ENCODE peak calls at places on chromosome 5, in ten cellular contexts. E is CD4-positive, alpha-beta memory T cell; B is IMR-90; A is heart right ventricle; O is transverse colon; G is Panc1; Y is astrocyte; P is OCI-LY7; Q is right cardiac atrium; T is left ventricle myocardium inferior. L is an unnamed sample.
A peak's percentile ranks its signal among the peaks of the same experiment; 100 is the strongest.

GRCh38 chr5:172564883-172565282 is 76.2 kb upstream of the NEURL1B start:
- DNase-seq in G (no peak), P (no peak), T (no peak), O (no peak), Q (no peak), A (no peak), E (no peak), Y (no peak), B (no peak), L (no peak)

GRCh38 chr5:156640751-156641241 is 209.3 kb upstream of the PPP1R2B start:
- DNase-seq in E (no peak), T (no peak), B (peak; percentile 44), O (no peak), Q (no peak), G (no peak), P (no peak), A (no peak), Y (peak; percentile 50), L (no peak)

GRCh38 chr5:67301285-67301904 is 104.8 kb upstream of the CD180 start:
- DNase-seq in T (peak; percentile 66), E (no peak), P (no peak), A (peak; percentile 42), G (peak; percentile 5), Q (peak; percentile 78), O (peak; percentile 55), B (peak; percentile 82), Y (peak; percentile 92), L (no peak)

GRCh38 chr5:39211773-39212172 is 7.6 kb downstream of the FYB1 start:
- DNase-seq in T (no peak), A (no peak), E (peak; percentile 63), G (no peak), O (no peak), P (no peak), B (no peak), Y (no peak), Q (no peak), L (no peak)

GRCh38 chr5:65172486-65173129 is 309.1 kb downstream of the ADAMTS6 start:
- DNase-seq in E (no peak), T (no peak), P (no peak), O (no peak), G (no peak), B (peak; percentile 87), Q (no peak), A (no peak), Y (peak; percentile 100), L (no peak)

GRCh38 chr5:143055596-143056330 is 285.6 kb downstream of the ARHGAP26 start:
- DNase-seq in Q (no peak), Y (peak; percentile 56), E (no peak), O (no peak), B (peak; percentile 57), T (no peak), G (no peak), P (no peak), A (no peak), L (no peak)

GRCh38 chr5:71828641-71829040 is 109.6 kb downstream of the CARTPT start:
- DNase-seq in Q (no peak), E (no peak), T (no peak), G (no peak), B (peak; percentile 71), P (no peak), Y (peak; percentile 10), A (no peak), O (no peak), L (no peak)

GRCh38 chr5:51484326-51484725 is 101.1 kb downstream of the ISL1 start:
- DNase-seq in P (no peak), A (no peak), B (no peak), T (no peak), Q (no peak), E (no peak), O (no peak), G (no peak), Y (no peak), L (no peak)

GRCh38 chr5:115543365-115543700 is 1.2 kb downstream of the FEM1C start:
- DNase-seq in B (no peak), Q (no peak), Y (no peak), E (no peak), P (no peak), O (peak; percentile 40), T (no peak), A (no peak), G (no peak), L (peak; percentile 3)

GRCh38 chr5:155512302-155512701 is 498.7 kb downstream of the KIF4B start:
- DNase-seq in G (no peak), Q (no peak), Y (no peak), E (no peak), T (no peak), A (no peak), P (no peak), B (no peak), O (no peak), L (no peak)

GRCh38 chr5:14148890-14149671 is 5.9 kb downstream of the TRIO start:
- DNase-seq in O (peak; percentile 32), G (no peak), B (no peak), Q (no peak), T (no peak), E (no peak), A (no peak), P (no peak), Y (no peak), L (no peak)

GRCh38 chr5:134003064-134003956 is 1.5 kb downstream of the VDAC1 start:
- DNase-seq in Q (no peak), O (no peak), B (no peak), P (no peak), T (no peak), E (no peak), G (no peak), A (no peak), Y (no peak), L (no peak)

GRCh38 chr5:149314571-149315111 is 30.7 kb upstream of the GRPEL2 start:
- DNase-seq in P (peak; percentile 19), Q (no peak), A (no peak), Y (no peak), O (no peak), G (no peak), T (no peak), E (no peak), B (no peak), L (no peak)

GRCh38 chr5:1220831-1221230 is 4.3 kb upstream of the SLC6A18 start:
- DNase-seq in G (no peak), T (no peak), Q (no peak), E (no peak), P (no peak), A (no peak), B (no peak), Y (no peak), O (no peak), L (no peak)

GRCh38 chr5:175889910-175890684 is 18.7 kb downstream of the CPLX2 start:
- DNase-seq in T (no peak), A (no peak), E (no peak), O (no peak), G (no peak), B (peak; percentile 17), Y (no peak), Q (no peak), P (no peak), L (peak; percentile 10)

GRCh38 chr5:170434953-170435605 is 45.9 kb upstream of the KCNMB1 start:
- DNase-seq in Q (peak; percentile 87), B (peak; percentile 37), Y (peak; percentile 4), A (peak; percentile 43), O (peak; percentile 43), G (peak; percentile 30), E (peak; percentile 35), P (peak; percentile 56), T (peak; percentile 68), L (peak; percentile 73)

GRCh38 chr5:66565878-66566277 is 30.3 kb upstream of the MAST4 start:
- DNase-seq in Y (no peak), G (no peak), E (no peak), A (no peak), B (no peak), T (no peak), P (peak; percentile 4), Q (no peak), O (no peak), L (no peak)

DNA sequence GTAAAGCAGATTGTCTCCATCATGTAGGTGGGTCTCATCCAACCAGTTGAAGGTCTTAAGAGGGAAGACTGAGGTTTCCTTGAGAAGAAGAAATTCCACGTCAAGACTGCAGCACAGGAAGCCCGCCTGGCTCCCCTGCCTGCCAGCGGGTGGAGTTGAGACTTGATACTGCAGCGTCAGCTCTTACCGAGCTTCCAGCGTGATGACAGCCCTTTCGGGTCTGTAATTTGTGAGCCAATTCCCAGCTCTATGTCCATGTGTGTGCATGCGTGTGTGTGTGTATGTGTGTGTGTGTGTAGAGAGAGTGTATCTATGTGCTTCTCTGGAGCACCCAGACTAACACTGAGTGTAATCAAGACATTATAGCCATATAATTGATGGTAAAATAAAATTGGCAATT is 379.7 kb upstream of the IRX2 start:
- DNase-seq in T (no peak), Y (no peak), B (no peak), E (no peak), Q (no peak), A (no peak), G (no peak), P (no peak), O (no peak), L (no peak)
- H3K9me3 ChIP-seq in T (no peaks in the 10 kb centered on the region), Y (no peaks in the 10 kb centered on the region), B (peaks cover 39% of the 10 kb centered on the region), E (peaks cover 3% of the 10 kb centered on the region), Q (peaks cover 2% of the 10 kb centered on the region), A (no peaks in the 10 kb centered on the region), G (no peaks in the 10 kb centered on the region), P (no peaks in the 10 kb centered on the region), O (no peaks in the 10 kb centered on the region), L (no peaks in the 10 kb centered on the region)

GRCh38 chr5:132389051-132389331 is 19.5 kb downstream of the SLC22A5 start:
- DNase-seq in Y (no peak), A (no peak), G (no peak), Q (no peak), O (no peak), B (no peak), E (no peak), T (no peak), P (no peak), L (no peak)
- H3K4me1 ChIP-seq in Y (peaks cover 43% of the 10 kb centered on the region), A (peaks cover 40% of the 10 kb centered on the region), G (peaks cover 40% of the 10 kb centered on the region), Q (peaks cover 10% of the 10 kb centered on the region), O (peaks cover 29% of the 10 kb centered on the region), B (peaks cover 33% of the 10 kb centered on the region), E (peaks cover 37% of the 10 kb centered on the region), T (peaks cover 68% of the 10 kb centered on the region), P (peaks cover 19% of the 10 kb centered on the region), L (peaks cover 29% of the 10 kb centered on the region)

GRCh38 chr5:36013182-36013581 is 22.0 kb upstream of the UGT3A1 start:
- DNase-seq in A (no peak), G (no peak), Q (no peak), T (no peak), B (no peak), O (no peak), E (no peak), Y (no peak), P (no peak), L (no peak)
- H3K9me3 ChIP-seq in A (peaks cover 35% of the 10 kb centered on the region), G (no peaks in the 10 kb centered on the region), Q (peaks cover 8% of the 10 kb centered on the region), T (peaks cover 52% of the 10 kb centered on the region), B (no peaks in the 10 kb centered on the region), O (peaks cover 20% of the 10 kb centered on the region), E (peaks cover 15% of the 10 kb centered on the region), Y (peaks cover 12% of the 10 kb centered on the region), P (peaks cover 13% of the 10 kb centered on the region), L (peaks cover 35% of the 10 kb centered on the region)

GRCh38 chr5:131634996-131635754 is at the start of gene RAPGEF6:
- DNase-seq in Y (peak; percentile 100), Q (peak; percentile 98), A (peak; percentile 99), G (peak; percentile 99), T (peak; percentile 96), E (peak; percentile 98), O (peak; percentile 98), P (peak; percentile 100), B (peak; percentile 100), L (peak; percentile 96)
- H3K4me1 ChIP-seq in Y (peaks cover 12% of the 10 kb centered on the region), Q (peaks cover 4% of the 10 kb centered on the region), A (peaks cover 33% of the 10 kb centered on the region), G (peaks cover 26% of the 10 kb centered on the region), T (peaks cover 57% of the 10 kb centered on the region), E (peaks cover 57% of the 10 kb centered on the region), O (peaks cover 13% of the 10 kb centered on the region), P (peaks cover 51% of the 10 kb centered on the region), B (peaks cover 5% of the 10 kb centered on the region), L (peaks cover 5% of the 10 kb centered on the region)

L was measured in Caco-2.